ENCODE peak calls at places on chromosomes 1 and 21, in nine cellular contexts. N, R, J, F, X, O, T, K and D are unnamed samples.

GRCh38 chr21:45699251-45699942 is 55.9 kb downstream of the PCBP3 start:
- DNase-seq in N (no peak), R (no peak), J (no peak), F (no peak), X (no peak), O (no peak), T (no peak), K (no peak), D (no peak)

GRCh38 chr1:109671067-109671466 is 3.2 kb downstream of the GSTM2 start:
- DNase-seq in N (no peak), R (no peak), J (no peak), F (no peak), X (no peak), O (no peak), T (no peak), K (no peak), D (no peak)

GRCh38 chr1:156118175-156118868 is 3.8 kb downstream of the LMNA start:
- DNase-seq in N (no peak), R (no peak), J (peak; percentile 76), F (no peak), X (no peak), O (peak; percentile 91), T (no peak), K (peak; percentile 75), D (no peak)

GRCh38 chr1:53107570-53108322 is 34.7 kb downstream of the SLC1A7 start:
- DNase-seq in N (no peak), R (no peak), J (no peak), F (peak; percentile 30), X (no peak), O (no peak), T (no peak), K (no peak), D (no peak)

GRCh38 chr1:29282924-29283803 is 46.8 kb downstream of the PTPRU start:
- DNase-seq in N (no peak), R (no peak), J (no peak), F (no peak), X (peak; percentile 67), O (peak; percentile 69), T (no peak), K (no peak), D (peak; percentile 69)

GRCh38 chr1:60699304-60699703 is 383.1 kb upstream of the NFIA start:
- DNase-seq in N (no peak), R (no peak), J (no peak), F (no peak), X (no peak), O (no peak), T (no peak), K (no peak), D (no peak)

GRCh38 chr1:101175474-101175873 is 61.3 kb upstream of the S1PR1 start:
- DNase-seq in N (no peak), R (no peak), J (no peak), F (no peak), X (no peak), O (no peak), T (no peak), K (no peak), D (no peak)

GRCh38 chr1:173206816-173207595 is at the start of gene TNFSF4:
- DNase-seq in N (no peak), R (no peak), J (no peak), F (no peak), X (no peak), O (no peak), T (no peak), K (peak; percentile 17), D (no peak)

GRCh38 chr1:238647877-238648276 is 738.5 kb upstream of the CHRM3 start:
- DNase-seq in N (peak; percentile 98), R (no peak), J (no peak), F (no peak), X (no peak), O (no peak), T (no peak), K (no peak), D (no peak)

GRCh38 chr1:240126821-240127220 is 35.1 kb downstream of the FMN2 start:
- DNase-seq in N (no peak), R (no peak), J (no peak), F (no peak), X (no peak), O (no peak), T (no peak), K (no peak), D (no peak)

GRCh38 chr21:35273331-35273730 is 224.2 kb upstream of the RUNX1 start:
- DNase-seq in N (no peak), R (no peak), J (no peak), F (no peak), X (no peak), O (no peak), T (no peak), K (no peak), D (no peak)

GRCh38 chr1:34928865-34929496 is 469 bp downstream of the DLGAP3 start:
- DNase-seq in N (no peak), R (no peak), J (no peak), F (no peak), X (peak; percentile 57), O (no peak), T (no peak), K (no peak), D (peak; percentile 73)

GRCh38 chr1:228166170-228166936 is 749 bp downstream of the IBA57 start:
- DNase-seq in N (peak; percentile 26), R (peak; percentile 94), J (peak; percentile 75), F (peak; percentile 93), X (peak; percentile 68), O (peak; percentile 86), T (peak; percentile 43), K (peak; percentile 65), D (peak; percentile 74)
- TF ChIP-seq CTCF in N (peak; percentile 33), R (peak; percentile 24), J (peak; percentile 17), F (peak; percentile 53), X (peak; percentile 60), O (peak; percentile 39), T (peak; percentile 57), K (peak; percentile 44), D (no peak)

GRCh38 chr1:19435181-19435580 is 50.2 kb downstream of the CAPZB start:
- DNase-seq in N (no peak), R (no peak), J (no peak), F (no peak), X (no peak), O (no peak), T (no peak), K (no peak), D (no peak)
- TF ChIP-seq CTCF in N (no peak), R (no peak), J (no peak), F (no peak), X (no peak), O (no peak), T (no peak), K (no peak), D (no peak)

DNA sequence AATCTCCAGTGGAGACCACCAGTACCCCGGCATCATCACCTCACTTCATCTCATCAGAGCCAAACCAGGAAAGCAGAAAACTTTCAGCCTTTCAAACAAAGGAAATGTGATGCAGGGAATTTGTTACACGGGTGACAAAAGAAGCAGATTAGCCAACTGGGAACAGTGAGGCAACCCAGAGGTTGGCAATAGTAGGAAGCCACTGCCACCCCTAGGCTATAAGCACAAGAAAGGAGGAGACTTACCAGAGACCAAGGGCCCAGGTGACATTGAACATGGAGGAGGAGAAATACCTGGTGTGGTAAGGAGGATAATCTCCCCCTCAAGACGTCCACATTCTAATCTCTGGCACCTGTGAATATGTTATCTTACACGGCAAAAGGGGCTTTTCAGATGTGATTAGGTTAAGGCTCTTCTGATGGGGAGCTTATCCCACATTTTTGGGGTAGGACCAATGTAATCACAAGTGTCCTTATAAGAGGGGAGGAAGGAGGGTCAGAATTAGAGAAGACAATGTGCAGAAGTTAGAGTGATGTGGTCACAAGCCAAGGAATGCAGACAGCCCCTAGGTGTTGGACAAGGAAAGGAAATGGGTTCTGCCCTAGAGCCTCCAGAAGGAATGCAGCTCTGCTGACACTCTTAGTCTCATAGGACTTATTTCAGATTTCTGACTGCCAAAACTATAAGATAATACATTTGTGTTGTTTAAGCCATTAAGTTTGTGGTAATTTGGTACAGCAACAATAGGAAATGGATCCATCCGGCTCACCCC is 83.5 kb upstream of the VAV3 start:
- DNase-seq in N (no peak), R (no peak), J (no peak), F (no peak), X (no peak), O (no peak), T (no peak), K (no peak), D (no peak)
- TF ChIP-seq CTCF in N (no peak), R (no peak), J (no peak), F (no peak), X (no peak), O (no peak), T (no peak), K (no peak), D (no peak)

DNA sequence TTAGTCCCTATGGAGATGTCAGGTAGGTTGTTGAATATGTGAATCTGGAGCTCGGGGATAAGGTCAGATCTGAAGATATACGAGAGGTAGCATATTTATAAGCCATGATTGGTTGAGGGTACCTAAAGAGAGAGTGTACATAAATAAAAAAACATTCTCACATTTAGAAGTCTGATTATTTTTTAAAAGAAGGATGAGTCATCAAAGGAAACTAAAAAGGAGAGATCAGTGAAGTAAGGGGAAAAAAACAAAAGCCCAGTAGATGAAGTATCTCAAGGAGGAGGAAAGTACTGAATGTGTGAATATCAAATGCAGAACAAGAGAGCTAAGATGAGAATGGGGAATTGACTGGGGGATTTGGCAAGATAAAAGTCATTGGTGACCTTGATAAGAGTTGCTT is 15.7 kb upstream of the ANGPTL1 start:
- DNase-seq in N (no peak), R (no peak), J (no peak), F (no peak), X (no peak), O (no peak), T (no peak), K (no peak), D (no peak)
- TF ChIP-seq CTCF in N (no peak), R (no peak), J (no peak), F (no peak), X (no peak), O (no peak), T (no peak), K (no peak), D (no peak)

GRCh38 chr1:72186733-72187307 is 95.5 kb downstream of the NEGR1 start:
- DNase-seq in N (no peak), R (no peak), J (no peak), F (no peak), X (no peak), O (no peak), T (no peak), K (no peak), D (no peak)
- TF ChIP-seq CTCF in N (peak; percentile 59), R (peak; percentile 75), J (peak; percentile 17), F (no peak), X (no peak), O (peak; percentile 35), T (no peak), K (peak; percentile 60), D (no peak)

GRCh38 chr1:216310776-216311175 is 112.5 kb downstream of the USH2A start:
- DNase-seq in N (no peak), R (no peak), J (no peak), F (no peak), X (peak; percentile 8), O (no peak), T (no peak), K (no peak), D (peak; percentile 3)
- TF ChIP-seq CTCF in N (peak; percentile 67), R (peak; percentile 22), J (no peak), F (no peak), X (peak; percentile 36), O (peak; percentile 33), T (no peak), K (peak; percentile 57), D (peak; percentile 39)

DNA sequence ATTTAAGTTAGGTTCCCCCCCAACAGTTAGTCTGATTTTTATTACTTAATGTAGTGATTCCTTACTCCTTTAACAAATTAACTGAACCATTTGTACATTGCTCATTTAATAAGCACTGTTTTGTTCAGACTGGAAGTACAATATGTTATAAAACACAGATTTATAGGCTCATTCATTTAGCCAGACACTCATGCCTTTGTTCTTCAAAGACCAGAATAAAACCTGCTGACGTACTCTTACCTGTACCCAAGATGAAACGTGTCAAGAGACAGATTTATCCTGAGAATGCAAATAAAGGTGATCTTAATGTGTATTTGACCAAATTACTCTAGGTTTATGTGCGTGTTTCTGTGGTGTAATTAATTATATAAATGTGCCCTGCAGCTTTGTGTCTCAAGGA is 92.8 kb downstream of the INTS7 start:
- DNase-seq in N (no peak), R (no peak), J (no peak), F (no peak), X (no peak), O (no peak), T (no peak), K (no peak), D (no peak)
- TF ChIP-seq CTCF in N (no peak), R (no peak), J (no peak), F (no peak), X (no peak), O (no peak), T (no peak), K (no peak), D (no peak)